ENCODE peak calls at places on chromosomes 6 and 20, in six cellular contexts. One of them, this sample, is unnamed.

GRCh38 chr20:51345601-51346101 is 196.9 kb downstream of the NFATC2 start:
- DNase-seq in neural progenitor cell: no peak
- DNase-seq in choroid plexus epithelial cell: peak; percentile 83
- DNase-seq in lower leg skin: no peak
- DNase-seq in hepatocyte: no peak
- DNase-seq in fibroblast of mammary gland: peak; percentile 88
- DNase-seq in this sample: no peak

GRCh38 chr20:8755340-8756118 is 313.4 kb upstream of the PLCB4 start:
- DNase-seq in lower leg skin: no peak
- DNase-seq in neural progenitor cell: no peak
- DNase-seq in fibroblast of mammary gland: peak; percentile 36
- DNase-seq in choroid plexus epithelial cell: no peak
- DNase-seq in hepatocyte: no peak
- DNase-seq in this sample: no peak

GRCh38 chr6:136921521-136921935 is 573 bp upstream of the SLC35D3 start:
- DNase-seq in fibroblast of mammary gland: no peak
- DNase-seq in neural progenitor cell: peak; percentile 60
- DNase-seq in lower leg skin: no peak
- DNase-seq in choroid plexus epithelial cell: no peak
- DNase-seq in hepatocyte: peak; percentile 19
- DNase-seq in this sample: no peak

GRCh38 chr6:170207586-170207985 is 83.3 kb downstream of the DLL1 start:
- DNase-seq in lower leg skin: no peak
- DNase-seq in choroid plexus epithelial cell: no peak
- DNase-seq in fibroblast of mammary gland: no peak
- DNase-seq in neural progenitor cell: no peak
- DNase-seq in hepatocyte: no peak
- DNase-seq in this sample: no peak

GRCh38 chr20:21615617-21616080 is 89.8 kb upstream of the PAX1 start:
- DNase-seq in neural progenitor cell: peak; percentile 84
- DNase-seq in hepatocyte: peak; percentile 79
- DNase-seq in fibroblast of mammary gland: peak; percentile 45
- DNase-seq in choroid plexus epithelial cell: peak; percentile 52
- DNase-seq in lower leg skin: no peak
- DNase-seq in this sample: no peak

GRCh38 chr6:78861509-78861908 is 5.8 kb upstream of the IRAK1BP1 start:
- DNase-seq in choroid plexus epithelial cell: peak; percentile 44
- DNase-seq in neural progenitor cell: no peak
- DNase-seq in hepatocyte: no peak
- DNase-seq in lower leg skin: no peak
- DNase-seq in fibroblast of mammary gland: no peak
- DNase-seq in this sample: no peak

GRCh38 chr6:56862415-56863175 is 92.3 kb upstream of the BEND6 start:
- DNase-seq in hepatocyte: no peak
- DNase-seq in neural progenitor cell: no peak
- DNase-seq in choroid plexus epithelial cell: peak; percentile 47
- DNase-seq in lower leg skin: no peak
- DNase-seq in fibroblast of mammary gland: peak; percentile 68
- DNase-seq in this sample: no peak

GRCh38 chr6:142014515-142014914 is 118.2 kb upstream of the GJE1 start:
- DNase-seq in lower leg skin: no peak
- DNase-seq in hepatocyte: no peak
- DNase-seq in fibroblast of mammary gland: peak; percentile 90
- DNase-seq in choroid plexus epithelial cell: peak; percentile 63
- DNase-seq in neural progenitor cell: no peak
- DNase-seq in this sample: no peak

GRCh38 chr6:143337201-143337949 is 113.1 kb downstream of the ADAT2 start:
- DNase-seq in hepatocyte: peak; percentile 38
- DNase-seq in neural progenitor cell: peak; percentile 70
- DNase-seq in choroid plexus epithelial cell: peak; percentile 16
- DNase-seq in lower leg skin: peak; percentile 46
- DNase-seq in fibroblast of mammary gland: no peak
- DNase-seq in this sample: no peak

GRCh38 chr6:32666420-32667300 is at the start of gene HLA-DQB1:
- DNase-seq in neural progenitor cell: peak; percentile 79
- DNase-seq in lower leg skin: peak; percentile 19
- DNase-seq in fibroblast of mammary gland: peak; percentile 38
- DNase-seq in hepatocyte: peak; percentile 74
- DNase-seq in choroid plexus epithelial cell: peak; percentile 30
- DNase-seq in this sample: no peak

GRCh38 chr6:154352898-154353585 is 3.6 kb downstream of the IPCEF1 start:
- DNase-seq in choroid plexus epithelial cell: no peak
- DNase-seq in neural progenitor cell: no peak
- DNase-seq in hepatocyte: no peak
- DNase-seq in fibroblast of mammary gland: no peak
- DNase-seq in lower leg skin: no peak
- DNase-seq in this sample: no peak

GRCh38 chr6:30707281-30707850 is 9.7 kb downstream of the MDC1 start:
- DNase-seq in choroid plexus epithelial cell: peak; percentile 83
- DNase-seq in lower leg skin: no peak
- DNase-seq in fibroblast of mammary gland: no peak
- DNase-seq in neural progenitor cell: no peak
- DNase-seq in hepatocyte: no peak
- DNase-seq in this sample: no peak

DNA sequence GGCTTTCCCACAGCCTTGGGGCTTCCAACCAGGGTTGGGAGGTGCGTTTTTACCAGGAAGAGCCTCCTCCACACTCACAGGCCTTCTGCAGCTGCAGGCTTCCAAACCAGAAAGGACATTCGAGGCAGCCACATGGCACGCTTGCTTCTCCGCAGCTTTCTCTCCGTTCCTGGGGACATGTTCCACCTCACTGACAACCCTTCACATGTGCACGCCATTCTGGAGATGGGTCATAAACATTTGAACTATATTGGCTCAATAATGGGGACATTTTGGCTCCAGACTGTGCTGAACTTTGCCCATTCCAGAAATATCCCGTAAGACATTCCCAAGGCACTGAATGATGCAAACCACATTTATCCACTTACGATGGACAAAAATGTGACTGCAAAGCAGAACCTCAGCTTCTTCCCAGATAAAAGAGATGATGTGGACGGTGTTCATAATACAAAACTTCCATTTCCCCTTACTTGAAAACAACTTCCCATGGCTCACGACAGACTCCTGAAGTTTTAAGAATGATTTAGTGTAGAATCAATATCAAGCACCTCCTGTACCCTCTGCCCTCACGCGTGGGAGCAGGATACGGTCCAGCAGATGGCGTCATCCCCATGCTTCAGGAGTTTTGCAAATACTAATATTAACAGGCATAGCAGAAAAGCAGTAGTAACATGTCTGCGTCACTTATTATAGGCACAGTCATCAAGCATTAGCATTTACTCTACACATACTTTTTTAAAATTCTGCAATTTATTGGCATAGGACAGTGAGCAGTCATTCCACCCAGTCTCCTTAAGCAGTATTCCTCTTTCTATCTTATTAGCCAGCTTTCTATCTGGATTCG is 25.4 kb upstream of the FOXF2 start:
- DNase-seq in choroid plexus epithelial cell: peak; percentile 50
- DNase-seq in fibroblast of mammary gland: peak; percentile 79
- DNase-seq in hepatocyte: no peak
- DNase-seq in lower leg skin: no peak
- DNase-seq in neural progenitor cell: no peak
- DNase-seq in this sample: no peak
- TF ChIP-seq CTCF in choroid plexus epithelial cell: peak; percentile 57
- TF ChIP-seq CTCF in fibroblast of mammary gland: peak; percentile 25
- TF ChIP-seq CTCF in hepatocyte: peak; percentile 31
- TF ChIP-seq CTCF in lower leg skin: no peak
- TF ChIP-seq CTCF in neural progenitor cell: peak; percentile 58
- TF ChIP-seq CTCF in this sample: no peak

GRCh38 chr20:41154436-41155176 is 17.3 kb downstream of the PLCG1 start:
- DNase-seq in lower leg skin: no peak
- DNase-seq in hepatocyte: no peak
- DNase-seq in neural progenitor cell: no peak
- DNase-seq in choroid plexus epithelial cell: no peak
- DNase-seq in fibroblast of mammary gland: no peak
- DNase-seq in this sample: no peak
- TF ChIP-seq CTCF in lower leg skin: no peak
- TF ChIP-seq CTCF in hepatocyte: no peak
- TF ChIP-seq CTCF in neural progenitor cell: no peak
- TF ChIP-seq CTCF in choroid plexus epithelial cell: peak; percentile 13
- TF ChIP-seq CTCF in fibroblast of mammary gland: no peak
- TF ChIP-seq CTCF in this sample: no peak

GRCh38 chr6:159540152-159540551 is 152.9 kb downstream of the SOD2 start:
- DNase-seq in neural progenitor cell: peak; percentile 59
- DNase-seq in choroid plexus epithelial cell: no peak
- DNase-seq in hepatocyte: peak; percentile 21
- DNase-seq in fibroblast of mammary gland: no peak
- DNase-seq in lower leg skin: no peak
- DNase-seq in this sample: no peak
- TF ChIP-seq CTCF in neural progenitor cell: peak; percentile 64
- TF ChIP-seq CTCF in choroid plexus epithelial cell: peak; percentile 24
- TF ChIP-seq CTCF in hepatocyte: peak; percentile 15
- TF ChIP-seq CTCF in fibroblast of mammary gland: no peak
- TF ChIP-seq CTCF in lower leg skin: no peak
- TF ChIP-seq CTCF in this sample: no peak

GRCh38 chr6:93727447-93727846 is 308.1 kb upstream of the EPHA7 start:
- DNase-seq in lower leg skin: no peak
- DNase-seq in hepatocyte: no peak
- DNase-seq in neural progenitor cell: no peak
- DNase-seq in fibroblast of mammary gland: peak; percentile 22
- DNase-seq in choroid plexus epithelial cell: no peak
- DNase-seq in this sample: no peak

GRCh38 chr6:93721386-93722048 is 302.2 kb upstream of the EPHA7 start:
- DNase-seq in hepatocyte: peak; percentile 37
- DNase-seq in lower leg skin: no peak
- DNase-seq in choroid plexus epithelial cell: peak; percentile 87
- DNase-seq in neural progenitor cell: peak; percentile 77
- DNase-seq in fibroblast of mammary gland: peak; percentile 64
- DNase-seq in this sample: no peak
- TF ChIP-seq CTCF in hepatocyte: peak; percentile 45
- TF ChIP-seq CTCF in lower leg skin: no peak
- TF ChIP-seq CTCF in choroid plexus epithelial cell: peak; percentile 96
- TF ChIP-seq CTCF in neural progenitor cell: peak; percentile 80
- TF ChIP-seq CTCF in fibroblast of mammary gland: peak; percentile 81
- TF ChIP-seq CTCF in this sample: no peak

GRCh38 chr20:15905661-15906060 is 667.6 kb downstream of the KIF16B start:
- DNase-seq in lower leg skin: no peak
- DNase-seq in hepatocyte: no peak
- DNase-seq in choroid plexus epithelial cell: no peak
- DNase-seq in neural progenitor cell: no peak
- DNase-seq in fibroblast of mammary gland: no peak
- DNase-seq in this sample: no peak
- TF ChIP-seq CTCF in lower leg skin: no peak
- TF ChIP-seq CTCF in hepatocyte: no peak
- TF ChIP-seq CTCF in choroid plexus epithelial cell: no peak
- TF ChIP-seq CTCF in neural progenitor cell: no peak
- TF ChIP-seq CTCF in fibroblast of mammary gland: no peak
- TF ChIP-seq CTCF in this sample: no peak

DNA sequence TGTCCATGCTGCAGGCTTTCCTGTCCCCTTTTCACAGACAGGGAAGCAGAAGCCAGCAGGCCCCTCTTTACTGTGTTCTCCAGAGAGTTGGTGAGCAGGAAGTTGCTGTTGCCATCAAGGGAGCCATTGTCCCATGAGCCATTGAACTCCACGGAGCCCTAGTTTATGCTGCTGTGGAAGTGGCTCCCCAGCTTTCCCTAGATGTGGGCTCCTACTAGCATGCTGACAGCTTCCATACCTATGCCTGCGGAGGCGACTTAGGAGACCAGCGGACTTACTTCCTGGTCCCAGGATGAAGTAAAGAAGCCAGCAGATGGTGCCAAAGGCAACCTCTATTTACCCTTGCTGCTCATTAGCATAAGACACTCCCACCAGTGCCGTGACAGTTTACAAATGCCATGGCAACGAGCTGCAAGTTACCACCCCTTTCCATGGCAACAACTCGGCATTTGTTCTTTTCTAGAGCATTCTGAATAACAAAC is 30.8 kb upstream of the FKBP1A start:
- DNase-seq in lower leg skin: peak; percentile 34
- DNase-seq in fibroblast of mammary gland: peak; percentile 76
- DNase-seq in choroid plexus epithelial cell: peak; percentile 90
- DNase-seq in hepatocyte: peak; percentile 84
- DNase-seq in neural progenitor cell: peak; percentile 89
- DNase-seq in this sample: no peak
- TF ChIP-seq CTCF in lower leg skin: no peak
- TF ChIP-seq CTCF in fibroblast of mammary gland: no peak
- TF ChIP-seq CTCF in choroid plexus epithelial cell: peak; percentile 48
- TF ChIP-seq CTCF in hepatocyte: peak; percentile 29
- TF ChIP-seq CTCF in neural progenitor cell: peak; percentile 54
- TF ChIP-seq CTCF in this sample: no peak

GRCh38 chr6:34062156-34062555 is 83.7 kb downstream of the GRM4 start:
- DNase-seq in choroid plexus epithelial cell: no peak
- DNase-seq in hepatocyte: no peak
- DNase-seq in neural progenitor cell: no peak
- DNase-seq in fibroblast of mammary gland: no peak
- DNase-seq in lower leg skin: no peak
- DNase-seq in this sample: no peak

GRCh38 chr6:34064675-34065074 is 81.2 kb downstream of the GRM4 start:
- DNase-seq in hepatocyte: no peak
- DNase-seq in fibroblast of mammary gland: no peak
- DNase-seq in lower leg skin: no peak
- DNase-seq in choroid plexus epithelial cell: no peak
- DNase-seq in neural progenitor cell: no peak
- DNase-seq in this sample: no peak

GRCh38 chr6:34063641-34064040 is 82.2 kb downstream of the GRM4 start:
- DNase-seq in lower leg skin: no peak
- DNase-seq in neural progenitor cell: no peak
- DNase-seq in choroid plexus epithelial cell: no peak
- DNase-seq in hepatocyte: no peak
- DNase-seq in fibroblast of mammary gland: peak; percentile 14
- DNase-seq in this sample: no peak

GRCh38 chr6:34061348-34061747 is 84.5 kb downstream of the GRM4 start:
- DNase-seq in lower leg skin: no peak
- DNase-seq in choroid plexus epithelial cell: no peak
- DNase-seq in fibroblast of mammary gland: no peak
- DNase-seq in hepatocyte: no peak
- DNase-seq in neural progenitor cell: no peak
- DNase-seq in this sample: no peak

GRCh38 chr6:34062815-34063214 is 83.1 kb downstream of the GRM4 start:
- DNase-seq in neural progenitor cell: no peak
- DNase-seq in hepatocyte: no peak
- DNase-seq in choroid plexus epithelial cell: no peak
- DNase-seq in fibroblast of mammary gland: no peak
- DNase-seq in lower leg skin: no peak
- DNase-seq in this sample: no peak
- TF ChIP-seq CTCF in neural progenitor cell: peak; percentile 42
- TF ChIP-seq CTCF in hepatocyte: no peak
- TF ChIP-seq CTCF in choroid plexus epithelial cell: peak; percentile 50
- TF ChIP-seq CTCF in fibroblast of mammary gland: peak; percentile 17
- TF ChIP-seq CTCF in lower leg skin: no peak
- TF ChIP-seq CTCF in this sample: no peak